ENCODE peak calls at places on chromosome 14, in seven cellular contexts. Z is astrocyte, T is neural progenitor cell, Q is stomach, I is GM23338, E is fibroblast of lung, X is heart right ventricle. V is an unnamed sample.

GRCh38 chr14:49989980-49990379 is 97.1 kb downstream of the ARF6 start:
- DNase-seq in E (no peak), T (no peak), Z (no peak), X (no peak), Q (no peak), I (no peak), V (no peak)

GRCh38 chr14:67674480-67675218 is at the start of gene VTI1B:
- DNase-seq in E (peak), Q (peak), I (peak), Z (peak), T (peak), X (peak), V (no peak)

GRCh38 chr14:96385385-96385784 is 6.5 kb upstream of the AK7 start:
- DNase-seq in X (no peak), T (no peak), Q (no peak), I (no peak), E (no peak), Z (no peak), V (no peak)

GRCh38 chr14:67269338-67270060 is 28.3 kb downstream of the PALS1 start:
- DNase-seq in E (peak), T (peak), X (no peak), Z (peak), I (peak), Q (no peak), V (peak)

GRCh38 chr14:64561631-64562030 is 11.9 kb downstream of the PPP1R36 start:
- DNase-seq in I (no peak), Q (no peak), T (no peak), X (no peak), E (no peak), Z (no peak), V (no peak)

GRCh38 chr14:40436551-40436950 is 1004.3 kb upstream of the FBXO33 start:
- DNase-seq in Q (no peak), E (no peak), T (no peak), X (no peak), Z (no peak), I (no peak), V (no peak)

GRCh38 chr14:67583711-67584644 is 16.1 kb downstream of the PIGH start:
- DNase-seq in T (peak), I (peak), Z (peak), E (peak), X (no peak), Q (peak), V (no peak)

GRCh38 chr14:96614528-96614927 is 112.3 kb downstream of the PAPOLA start:
- DNase-seq in Z (no peak), T (peak), Q (no peak), E (no peak), X (no peak), I (no peak), V (no peak)

GRCh38 chr14:78904094-78904493 is 733.9 kb downstream of the NRXN3 start:
- DNase-seq in E (no peak), T (no peak), X (no peak), I (no peak), Z (no peak), Q (no peak), V (no peak)

GRCh38 chr14:73462815-73463214 is 4.5 kb upstream of the NUMB start:
- DNase-seq in I (no peak), T (no peak), X (no peak), Z (no peak), Q (no peak), E (peak), V (no peak)

GRCh38 chr14:57749267-57749666 is 116.6 kb downstream of the SLC35F4 start:
- DNase-seq in X (no peak), E (no peak), I (no peak), T (no peak), Q (no peak), Z (peak), V (no peak)

GRCh38 chr14:67186369-67186768 is 2.9 kb upstream of the GARIN2 start:
- DNase-seq in I (peak), X (no peak), Z (no peak), T (no peak), Q (no peak), E (no peak), V (no peak)

GRCh38 chr14:64549805-64550538 is at the start of gene PPP1R36:
- DNase-seq in Q (peak), X (peak), E (peak), Z (no peak), T (peak), I (peak), V (no peak)

GRCh38 chr14:91119556-91120311 is 5.9 kb downstream of the DGLUCY start:
- DNase-seq in Z (peak), X (no peak), E (peak), I (no peak), T (no peak), Q (peak), V (no peak)

GRCh38 chr14:77124345-77125274 is 17.0 kb downstream of the ZDHHC22 start:
- DNase-seq in Z (no peak), I (peak), Q (peak), T (peak), X (peak), E (peak), V (no peak)

GRCh38 chr14:86166541-86166940 is 636.6 kb downstream of the FLRT2 start:
- DNase-seq in T (no peak), X (no peak), Q (no peak), I (no peak), E (no peak), Z (no peak), V (no peak)

GRCh38 chr14:90785474-90785873 is 30.8 kb downstream of the TTC7B start:
- DNase-seq in E (peak), X (peak), T (no peak), Q (peak), I (peak), Z (no peak), V (no peak)

GRCh38 chr14:96852823-96853422 is 55.7 kb downstream of the VRK1 start:
- DNase-seq in X (no peak), T (peak), I (peak), Z (peak), E (peak), Q (no peak), V (peak)

DNA sequence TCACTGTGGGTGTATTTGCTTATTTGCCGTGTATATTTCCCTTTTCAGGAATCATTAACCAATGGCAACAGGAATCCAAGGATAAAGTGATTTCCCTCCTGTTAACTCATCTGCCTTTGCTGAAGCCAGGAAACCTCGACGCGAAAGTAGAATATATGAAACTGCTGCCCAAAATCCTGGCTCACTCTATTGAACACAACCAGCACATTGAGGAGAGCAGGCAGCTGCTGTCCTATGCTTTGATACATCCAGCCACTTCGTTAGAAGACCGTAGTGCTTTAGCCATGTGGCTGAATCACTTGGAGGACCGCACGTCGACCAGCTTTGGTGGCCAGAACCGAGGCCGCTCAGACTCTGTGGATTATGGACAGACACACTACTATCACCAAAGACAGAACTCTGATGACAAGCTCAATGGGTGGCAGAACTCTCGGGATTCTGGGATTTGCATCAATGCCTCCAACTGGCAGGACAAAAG is 135.1 kb downstream of the SAMD4A start:
- DNase-seq in Z (no peak), I (no peak), E (no peak), T (no peak), Q (no peak), X (no peak), V (no peak)
- H3K4me3 ChIP-seq in Z (no peak), I (no peak), E (no peak), T (no peak), Q (no peak), X (no peak), V (no peak)

DNA sequence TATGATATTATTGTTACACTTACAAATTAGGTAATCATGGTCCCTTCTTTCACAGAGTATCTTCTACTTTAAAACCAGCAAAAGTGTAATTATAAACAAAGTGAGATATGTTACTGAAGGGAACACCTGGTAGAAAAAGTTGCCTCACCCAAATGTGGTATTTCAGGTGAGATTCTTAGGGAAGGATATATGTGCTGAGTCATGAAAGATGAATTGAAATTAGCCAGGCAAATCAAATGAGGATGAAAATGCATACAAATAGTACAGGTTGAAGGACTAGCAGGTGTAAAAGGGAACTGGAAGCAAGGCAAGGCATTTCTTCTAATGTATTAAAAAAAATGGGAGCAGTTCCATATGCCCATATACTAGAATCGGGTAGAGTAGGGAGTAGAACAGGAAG is 220.9 kb downstream of the PRKD1 start:
- DNase-seq in T (no peak), Q (no peak), X (no peak), I (no peak), Z (no peak), E (no peak), V (no peak)
- TF ChIP-seq CTCF in T (no peak), Q (no peak), X (no peak), I (no peak), Z (no peak), E (no peak), V (no peak)

GRCh38 chr14:68813318-68813838 is 20.5 kb upstream of the ZFP36L1 start:
- DNase-seq in E (no peak), Q (no peak), Z (no peak), X (no peak), T (no peak), I (no peak), V (no peak)
- H3K27ac ChIP-seq in E (no peak), Q (no peak), Z (no peak), X (peak), T (no peak), I (peak), V (no peak)

DNA sequence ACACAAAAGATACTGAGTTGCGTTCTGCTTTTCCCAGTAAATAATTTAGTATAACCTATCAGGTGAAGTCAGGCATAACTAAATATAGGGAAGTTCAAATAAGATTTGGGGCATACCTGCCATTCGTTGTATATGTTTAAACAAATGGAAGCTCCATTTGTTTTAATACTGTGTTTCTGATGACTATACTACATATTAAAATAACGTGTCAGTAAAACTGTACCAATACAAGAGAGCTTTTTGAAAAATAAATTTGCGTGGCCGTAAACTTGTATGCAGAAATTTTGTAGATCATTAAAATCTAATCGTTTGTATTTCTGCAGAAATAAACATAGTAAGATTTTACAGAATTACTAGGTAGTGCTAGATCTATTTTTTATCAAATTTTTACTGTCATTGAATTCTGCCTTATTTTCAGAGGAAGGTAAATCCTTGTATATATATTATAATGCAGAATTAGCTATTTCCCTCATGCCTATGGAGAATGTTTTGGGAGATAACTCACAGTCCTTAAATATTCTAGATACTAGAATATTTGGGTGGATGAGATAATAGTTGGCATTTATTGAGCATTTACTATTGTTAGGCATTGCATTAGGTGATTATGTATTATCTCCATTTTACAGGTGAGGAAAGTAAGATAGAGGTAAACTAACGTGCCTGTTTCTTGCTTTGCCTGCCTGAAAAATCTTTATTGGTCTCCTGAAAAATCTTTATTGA is 1.5 kb downstream of the SCFD1 start:
- DNase-seq in I (no peak), X (no peak), T (no peak), Z (no peak), E (no peak), Q (no peak), V (no peak)
- H3K4me3 ChIP-seq in I (peak), X (peak), T (peak), Z (peak), E (peak), Q (peak), V (peak)

GRCh38 chr14:101732128-101732527 is 29.4 kb upstream of the PPP2R5C start:
- DNase-seq in Z (no peak), T (no peak), Q (no peak), X (no peak), E (no peak), I (no peak), V (no peak)

GRCh38 chr14:101733211-101733610 is 28.3 kb upstream of the PPP2R5C start:
- DNase-seq in E (peak), I (no peak), Q (no peak), Z (peak), X (no peak), T (no peak), V (no peak)

GRCh38 chr14:101736071-101736470 is 25.4 kb upstream of the PPP2R5C start:
- DNase-seq in I (no peak), Q (no peak), Z (no peak), X (no peak), E (no peak), T (no peak), V (no peak)

GRCh38 chr14:101735453-101735852 is 26.1 kb upstream of the PPP2R5C start:
- DNase-seq in I (no peak), Z (no peak), X (no peak), Q (no peak), T (no peak), E (no peak), V (no peak)

DNA sequence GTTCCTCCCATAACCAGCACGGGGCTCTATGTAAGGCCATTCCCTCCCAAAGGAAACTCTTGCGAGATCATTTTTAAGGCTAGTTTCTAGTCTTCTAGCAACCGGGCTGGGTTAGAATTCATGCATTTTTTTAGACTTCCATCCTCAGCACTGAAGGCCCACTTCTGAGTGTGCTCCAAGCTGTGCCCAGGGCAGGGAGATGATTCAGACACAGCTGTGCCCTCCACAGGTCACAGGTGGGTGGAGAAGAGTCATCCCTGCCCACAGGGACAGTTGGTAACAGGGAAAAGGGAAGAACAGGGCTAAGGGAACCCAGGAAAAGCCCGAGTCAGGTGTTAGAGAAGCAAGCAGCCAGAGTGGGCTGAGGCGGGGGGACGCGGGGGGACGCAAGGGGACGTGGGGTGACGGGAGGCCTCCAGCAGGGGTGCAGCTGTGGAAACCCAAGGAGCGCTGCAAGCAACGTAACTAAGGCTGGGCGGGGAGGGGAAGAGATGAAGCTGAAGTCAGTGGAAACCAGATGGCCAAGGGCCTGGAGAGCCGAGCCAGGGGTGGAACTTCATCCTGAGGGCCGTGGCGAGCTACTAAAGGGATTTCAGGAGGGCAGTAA is 27.2 kb upstream of the PPP2R5C start:
- DNase-seq in Q (no peak), I (no peak), E (no peak), X (no peak), T (no peak), Z (no peak), V (no peak)
- TF ChIP-seq CTCF in Q (no peak), I (no peak), E (no peak), X (no peak), T (no peak), Z (no peak), V (no peak)

GRCh38 chr14:93960108-93960475 is 16.3 kb downstream of the ASB2 start:
- DNase-seq in Z (no peak), I (no peak), E (no peak), X (no peak), T (no peak), Q (no peak), V (no peak)
- H3K27ac ChIP-seq in Z (peak), I (no peak), E (no peak), X (no peak), T (no peak), Q (no peak), V (no peak)

GRCh38 chr14:31774567-31774966 is 213.4 kb downstream of the NUBPL start:
- DNase-seq in Q (no peak), Z (no peak), I (no peak), X (no peak), E (no peak), T (no peak), V (no peak)
- H3K4me3 ChIP-seq in Q (no peak), Z (no peak), I (no peak), X (no peak), E (no peak), T (no peak), V (no peak)

DNA sequence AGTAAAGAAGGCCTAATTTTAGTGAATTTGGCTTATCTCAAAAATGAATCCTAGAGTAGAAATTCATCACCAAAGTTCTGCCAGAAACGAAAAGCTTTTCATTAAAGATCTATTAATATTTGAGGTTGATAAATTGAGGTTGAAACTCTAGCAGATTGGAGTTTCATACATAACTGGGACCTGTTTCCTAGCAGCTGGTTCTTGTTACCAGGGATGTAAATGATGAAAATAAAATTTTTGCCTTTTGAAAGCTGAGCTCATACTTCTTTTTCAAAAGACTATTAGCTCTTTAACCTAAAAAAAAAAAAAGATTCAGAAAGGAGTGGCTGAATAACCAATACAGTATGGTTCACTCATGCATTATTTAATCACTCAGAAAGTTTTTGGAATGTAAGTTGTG is 98.3 kb downstream of the PTGER2 start:
- DNase-seq in Z (no peak), E (peak), Q (no peak), I (no peak), T (no peak), X (no peak), V (no peak)
- TF ChIP-seq CTCF in Z (no peak), E (no peak), Q (no peak), I (no peak), T (no peak), X (no peak), V (no peak)

DNA sequence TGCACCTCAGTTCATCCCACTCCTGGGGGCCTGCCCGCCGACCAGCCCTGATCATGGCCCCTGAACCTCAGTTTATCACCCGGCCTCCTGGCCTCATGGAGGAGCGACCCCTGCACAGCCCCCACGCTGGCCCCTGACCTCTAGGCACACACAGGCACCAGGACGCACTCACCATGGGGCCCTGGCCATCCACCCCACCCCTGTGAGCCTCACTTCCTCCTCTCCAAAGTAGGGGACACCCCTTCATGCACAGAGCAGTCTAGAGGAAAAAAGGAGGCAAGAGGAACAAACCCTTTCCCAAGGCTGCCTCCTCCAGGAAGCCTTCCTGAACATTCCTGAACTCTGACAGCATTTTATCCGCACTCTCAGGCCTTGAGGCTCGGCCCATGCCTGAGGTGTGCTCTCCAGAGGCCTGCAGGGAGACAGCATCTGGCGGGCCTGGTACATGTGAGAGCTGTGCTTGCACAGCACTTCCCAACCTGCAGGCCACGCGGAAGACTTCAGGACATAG is 39.4 kb downstream of the CCNK start:
- DNase-seq in Z (no peak), I (no peak), T (no peak), Q (no peak), X (no peak), E (no peak), V (no peak)
- H3K27ac ChIP-seq in Z (no peak), I (no peak), T (peak), Q (no peak), X (no peak), E (no peak), V (no peak)

GRCh38 chr14:74608959-74609611 is 3.0 kb downstream of the LTBP2 start:
- DNase-seq in Z (peak), E (peak), T (peak), I (peak), Q (peak), X (peak), V (peak)

GRCh38 chr14:74604157-74604556 is 7.9 kb downstream of the LTBP2 start:
- DNase-seq in X (no peak), E (no peak), I (no peak), T (no peak), Z (no peak), Q (no peak), V (no peak)

GRCh38 chr14:74604896-74605295 is 7.1 kb downstream of the LTBP2 start:
- DNase-seq in E (peak), Q (no peak), X (no peak), T (no peak), I (no peak), Z (no peak), V (no peak)

GRCh38 chr14:74606727-74607126 is 5.3 kb downstream of the LTBP2 start:
- DNase-seq in I (no peak), E (no peak), T (no peak), Q (no peak), Z (no peak), X (no peak), V (no peak)

GRCh38 chr14:74605531-74606223 is 6.4 kb downstream of the LTBP2 start:
- DNase-seq in T (no peak), E (peak), I (no peak), Z (no peak), X (no peak), Q (no peak), V (no peak)
- H3K4me3 ChIP-seq in T (no peak), E (no peak), I (no peak), Z (no peak), X (no peak), Q (no peak), V (no peak)

V was measured in AG04450.